ENCODE peak calls at places on chromosomes 16 and 17, in ten cellular contexts. R is GM13977, X is fibroblast of pulmonary artery, V is heart right ventricle, M is spleen, O is fibroblast of the aortic adventitia, W is heart left ventricle, H is tibial nerve, K is GM10248, Q is fibroblast of lung. D is an unnamed sample.

GRCh38 chr16:71499775-71500364 is 10.7 kb upstream of the ZNF19 start:
- DNase-seq in R (peak; percentile 65), X (peak; percentile 79), V (no peak), M (no peak), O (peak; percentile 77), W (no peak), H (no peak), K (peak; percentile 70), Q (peak; percentile 44), D (peak; percentile 45)

GRCh38 chr17:9334536-9335446 is 240.8 kb downstream of the STX8 start:
- DNase-seq in R (no peak), X (no peak), V (no peak), M (no peak), O (no peak), W (no peak), H (no peak), K (no peak), Q (no peak), D (no peak)

GRCh38 chr17:35373984-35374765 is 754 bp upstream of the SLFN11 start:
- DNase-seq in R (peak; percentile 41), X (peak; percentile 70), V (peak; percentile 69), M (peak; percentile 90), O (peak; percentile 85), W (peak; percentile 49), H (peak; percentile 39), K (peak; percentile 47), Q (peak; percentile 37), D (no peak)

GRCh38 chr16:69435977-69436729 is 11.7 kb downstream of the CYB5B start:
- DNase-seq in R (no peak), X (no peak), V (no peak), M (peak; percentile 19), O (no peak), W (no peak), H (no peak), K (no peak), Q (no peak), D (no peak)

GRCh38 chr16:58744497-58744896 is 10.4 kb upstream of the GOT2 start:
- DNase-seq in R (no peak), X (no peak), V (no peak), M (no peak), O (no peak), W (no peak), H (no peak), K (no peak), Q (no peak), D (no peak)

GRCh38 chr17:17819561-17819995 is 17.2 kb downstream of the SREBF1 start:
- DNase-seq in R (peak; percentile 93), X (peak; percentile 97), V (peak; percentile 62), M (peak; percentile 89), O (peak; percentile 81), W (peak; percentile 84), H (no peak), K (peak; percentile 89), Q (peak; percentile 89), D (no peak)

GRCh38 chr17:19290047-19290705 is 53.0 kb downstream of the EPN2 start:
- DNase-seq in R (no peak), X (no peak), V (no peak), M (peak; percentile 63), O (no peak), W (no peak), H (no peak), K (no peak), Q (no peak), D (no peak)

GRCh38 chr17:1186214-1186820 is 6.5 kb upstream of the ABR start:
- DNase-seq in R (no peak), X (no peak), V (no peak), M (no peak), O (peak; percentile 49), W (no peak), H (no peak), K (no peak), Q (peak; percentile 56), D (no peak)

GRCh38 chr17:7560172-7561027 is 1.3 kb upstream of the SENP3 start:
- DNase-seq in R (peak; percentile 66), X (peak; percentile 65), V (peak; percentile 58), M (no peak), O (peak; percentile 59), W (peak; percentile 75), H (no peak), K (peak; percentile 68), Q (peak; percentile 62), D (no peak)

GRCh38 chr16:69465083-69465721 is 40.8 kb downstream of the CYB5B start:
- DNase-seq in R (no peak), X (no peak), V (no peak), M (no peak), O (peak; percentile 57), W (no peak), H (no peak), K (peak; percentile 41), Q (peak; percentile 69), D (no peak)

GRCh38 chr17:74351552-74352210 is 10.0 kb downstream of the BTBD17 start:
- DNase-seq in R (no peak), X (no peak), V (no peak), M (no peak), O (no peak), W (no peak), H (no peak), K (no peak), Q (no peak), D (no peak)

GRCh38 chr17:33267279-33267790 is 25.8 kb downstream of the ASIC2 start:
- DNase-seq in R (no peak), X (peak; percentile 51), V (no peak), M (no peak), O (peak; percentile 76), W (no peak), H (no peak), K (no peak), Q (peak; percentile 99), D (no peak)

GRCh38 chr16:8194795-8195194 is 395.5 kb downstream of the TMEM114 start:
- DNase-seq in R (no peak), X (no peak), V (no peak), M (no peak), O (no peak), W (no peak), H (no peak), K (no peak), Q (no peak), D (no peak)

GRCh38 chr17:66633322-66633965 is 201.5 kb upstream of the CACNG5 start:
- DNase-seq in R (no peak), X (peak; percentile 27), V (no peak), M (no peak), O (peak; percentile 18), W (no peak), H (no peak), K (no peak), Q (peak; percentile 58), D (no peak)

GRCh38 chr17:46193626-46194392 is 580 bp upstream of the KANSL1 start:
- DNase-seq in R (peak; percentile 94), X (peak; percentile 96), V (peak; percentile 97), M (peak; percentile 100), O (peak; percentile 92), W (peak; percentile 98), H (peak; percentile 91), K (peak; percentile 94), Q (peak; percentile 96), D (peak; percentile 73)
- TF ChIP-seq CTCF in R (peak; percentile 13), X (no peak), V (peak; percentile 24), M (peak; percentile 69), O (no peak), W (no peak), H (no peak), K (no peak), Q (no peak), D (no peak)

DNA sequence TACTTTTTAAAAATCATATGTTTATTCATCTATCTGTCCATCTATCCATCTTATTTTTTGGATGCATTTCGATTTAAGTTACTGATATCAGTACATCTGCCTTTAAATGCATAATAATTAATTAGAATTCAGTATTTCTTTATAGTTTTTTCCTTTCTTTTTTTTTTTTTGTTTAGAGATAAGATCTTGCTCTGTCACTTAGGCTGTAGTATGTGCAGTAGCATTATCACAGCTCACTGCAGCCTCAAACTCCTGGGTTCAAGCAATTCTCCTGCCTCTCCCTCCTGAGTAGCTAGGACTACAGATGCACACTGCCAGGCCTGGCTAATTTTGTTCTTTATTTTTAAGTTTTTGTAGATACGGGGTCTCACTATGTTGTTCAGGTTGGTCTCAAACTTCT is 133.4 kb downstream of the SSH2 start:
- DNase-seq in R (no peak), X (no peak), V (no peak), M (no peak), O (no peak), W (no peak), H (no peak), K (no peak), Q (no peak), D (no peak)
- TF ChIP-seq CTCF in R (no peak), X (no peak), V (no peak), M (no peak), O (no peak), W (no peak), H (no peak), K (no peak), Q (no peak), D (no peak)

DNA sequence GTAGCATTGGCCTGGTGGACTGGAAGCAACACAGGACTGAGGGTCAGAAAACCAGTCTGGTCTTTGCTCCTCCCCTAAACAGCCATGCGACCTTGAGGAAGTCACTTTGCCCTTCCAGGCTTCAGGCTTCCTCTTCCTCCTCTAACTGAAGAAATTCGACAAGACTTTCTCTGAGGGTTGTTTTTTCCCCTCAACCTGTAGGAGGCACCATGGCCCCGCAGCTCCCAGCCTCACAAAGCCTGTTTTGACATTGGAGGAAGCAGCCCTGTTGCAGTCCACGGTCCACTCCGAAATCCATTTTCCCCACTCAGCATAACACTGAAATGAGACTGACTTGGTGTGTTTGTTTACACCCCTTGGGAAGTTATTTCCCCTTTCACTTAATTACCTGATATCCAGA is 41.2 kb upstream of the PIRT start:
- DNase-seq in R (no peak), X (peak; percentile 2), V (peak; percentile 22), M (no peak), O (no peak), W (no peak), H (no peak), K (no peak), Q (no peak), D (no peak)
- TF ChIP-seq CTCF in R (peak; percentile 23), X (no peak), V (peak; percentile 27), M (no peak), O (no peak), W (no peak), H (peak; percentile 11), K (no peak), Q (no peak), D (no peak)

GRCh38 chr17:11909348-11909747 is 87.9 kb downstream of the ZNF18 start:
- DNase-seq in R (no peak), X (no peak), V (no peak), M (no peak), O (no peak), W (no peak), H (no peak), K (no peak), Q (no peak), D (no peak)
- TF ChIP-seq CTCF in R (no peak), X (no peak), V (no peak), M (no peak), O (no peak), W (no peak), H (no peak), K (no peak), Q (no peak), D (no peak)

D was measured in GM12864.